ENCODE peak calls at places on chromosomes 1 and 21, in nine cellular contexts. F, E, R, U, G, M, A, W and L are unnamed samples.

GRCh38 chr21:32733356-32733755 is 5.5 kb upstream of the SYNJ1 start:
- DNase-seq in F (no peak), U (no peak), R (no peak), A (no peak), M (no peak), G (no peak), W (no peak), E (no peak), L (no peak)

GRCh38 chr21:42653492-42654061 is at the start of gene PDE9A:
- DNase-seq in E (no peak), W (no peak), U (no peak), R (no peak), G (no peak), F (no peak), A (peak), M (no peak), L (no peak)

GRCh38 chr1:67647036-67647798 is 37.8 kb upstream of the GADD45A start:
- DNase-seq in A (no peak), W (no peak), E (no peak), F (no peak), R (no peak), G (no peak), M (no peak), U (peak), L (peak)

GRCh38 chr1:20590313-20590777 is 1.4 kb downstream of the CDA start:
- DNase-seq in U (no peak), E (peak), W (no peak), M (no peak), G (peak), R (no peak), A (no peak), F (no peak), L (no peak)

GRCh38 chr1:212792396-212792908 is 758 bp downstream of the TATDN3 start:
- DNase-seq in U (no peak), W (no peak), E (no peak), F (no peak), M (no peak), R (no peak), A (no peak), G (no peak), L (no peak)

GRCh38 chr1:93822710-93823425 is 56.1 kb downstream of the DNTTIP2 start:
- DNase-seq in U (no peak), A (no peak), E (no peak), W (no peak), F (no peak), M (no peak), G (no peak), R (no peak), L (no peak)

GRCh38 chr21:10463156-10463555 is 58.2 kb upstream of the TPTE start:
- DNase-seq in U (no peak), G (no peak), M (no peak), R (no peak), W (no peak), A (no peak), E (no peak), F (no peak), L (no peak)

GRCh38 chr1:186271032-186271431 is 104.0 kb downstream of the TPR start:
- DNase-seq in U (no peak), R (no peak), A (no peak), M (no peak), W (no peak), E (no peak), G (no peak), F (no peak), L (no peak)

GRCh38 chr1:62436039-62436465 is 797 bp upstream of the USP1 start:
- DNase-seq in W (peak), G (no peak), E (no peak), M (no peak), A (peak), U (no peak), R (no peak), F (no peak), L (no peak)

GRCh38 chr21:32021319-32022027 is 148.7 kb downstream of the HUNK start:
- DNase-seq in E (peak), A (peak), U (no peak), G (peak), M (no peak), R (no peak), W (peak), F (peak), L (peak)

GRCh38 chr21:44866780-44867179 is 6.7 kb downstream of the PTTG1IP start:
- DNase-seq in R (peak), F (no peak), M (no peak), A (no peak), U (peak), G (no peak), W (no peak), E (no peak), L (no peak)

GRCh38 chr1:177185209-177185608 is 14.5 kb downstream of the BRINP2 start:
- DNase-seq in G (no peak), M (peak), W (no peak), F (no peak), A (no peak), R (peak), E (no peak), U (no peak), L (no peak)

GRCh38 chr1:21292991-21293536 is 2.8 kb upstream of the ECE1 start:
- DNase-seq in M (no peak), E (no peak), R (no peak), U (no peak), F (no peak), W (no peak), A (no peak), G (no peak), L (no peak)

GRCh38 chr1:205811660-205812059 is 1.3 kb downstream of the SLC41A1 start:
- DNase-seq in W (peak), G (no peak), U (no peak), A (peak), M (no peak), F (no peak), E (no peak), R (peak), L (peak)

GRCh38 chr1:179082308-179083030 is 599 bp downstream of the TOR3A start:
- DNase-seq in R (no peak), E (no peak), W (peak), M (no peak), F (no peak), A (no peak), U (no peak), G (peak), L (peak)

GRCh38 chr1:18927654-18928272 is 25.4 kb upstream of the ALDH4A1 start:
- DNase-seq in F (no peak), E (no peak), R (no peak), G (no peak), M (no peak), A (no peak), U (peak), W (no peak), L (no peak)

GRCh38 chr1:18928985-18929384 is 26.6 kb upstream of the ALDH4A1 start:
- DNase-seq in R (no peak), M (no peak), G (no peak), W (no peak), U (no peak), E (no peak), A (no peak), F (no peak), L (no peak)

GRCh38 chr1:18928406-18928805 is 26.1 kb upstream of the ALDH4A1 start:
- DNase-seq in A (no peak), W (no peak), G (no peak), F (no peak), R (no peak), U (no peak), M (no peak), E (no peak), L (no peak)

GRCh38 chr1:18927082-18927653 is 24.8 kb upstream of the ALDH4A1 start:
- DNase-seq in A (no peak), W (no peak), G (no peak), M (no peak), U (no peak), R (no peak), F (no peak), E (no peak), L (no peak)

GRCh38 chr1:18926315-18927081 is 24.1 kb upstream of the ALDH4A1 start:
- DNase-seq in A (no peak), U (peak), R (peak), W (peak), G (peak), F (peak), M (peak), E (peak), L (no peak)
- H3K27ac ChIP-seq in A (no peak), U (peak), R (peak), W (peak), G (peak), F (peak), M (peak), E (peak), L (peak)

GRCh38 chr1:43908858-43909257 is 24.7 kb upstream of the ARTN start:
- DNase-seq in F (no peak), U (no peak), R (no peak), A (no peak), G (no peak), E (no peak), M (no peak), W (no peak), L (no peak)
- TF ChIP-seq CTCF in F (no peak), U (no peak), R (peak), A (no peak), G (no peak), E (no peak), M (peak), W (no peak), L (no peak)

DNA sequence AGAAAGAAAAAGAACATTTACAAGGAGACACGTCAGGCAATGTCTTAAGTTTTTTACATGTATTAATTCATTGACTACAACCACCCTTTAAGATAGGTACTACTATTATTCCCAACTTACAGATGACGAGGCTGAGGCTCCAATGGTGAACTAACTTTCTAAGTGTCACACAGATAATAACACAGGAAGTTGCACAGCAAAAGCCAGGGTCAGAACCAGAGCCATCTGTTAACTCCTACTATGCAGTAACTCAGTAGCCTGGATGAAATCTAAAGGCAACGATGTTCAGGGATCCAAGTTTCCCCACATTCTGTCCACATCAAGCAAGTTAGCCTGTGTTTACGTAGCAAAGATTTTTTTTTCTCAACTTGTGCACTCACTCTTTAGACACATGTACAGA is 371.7 kb downstream of the PTPRC start:
- DNase-seq in W (no peak), E (no peak), G (no peak), F (no peak), R (no peak), A (no peak), M (no peak), U (no peak), L (no peak)
- H3K4me3 ChIP-seq in W (no peak), E (no peak), G (no peak), F (no peak), R (no peak), A (no peak), M (no peak), U (no peak), L (no peak)

GRCh38 chr1:8223531-8223930 is 94.4 kb upstream of the SLC45A1 start:
- DNase-seq in R (no peak), G (no peak), M (no peak), W (no peak), F (no peak), A (no peak), U (no peak), E (no peak), L (no peak)

GRCh38 chr1:8226747-8227146 is 91.2 kb upstream of the SLC45A1 start:
- DNase-seq in W (no peak), M (no peak), G (no peak), E (no peak), F (no peak), R (no peak), A (no peak), U (no peak), L (no peak)

GRCh38 chr1:8230284-8230605 is 87.7 kb upstream of the SLC45A1 start:
- DNase-seq in G (no peak), A (no peak), R (no peak), F (no peak), M (no peak), W (no peak), U (no peak), E (no peak), L (no peak)

GRCh38 chr1:8232036-8232757 is 85.7 kb upstream of the SLC45A1 start:
- DNase-seq in R (no peak), G (no peak), W (no peak), F (no peak), A (no peak), M (peak), E (no peak), U (peak), L (no peak)

DNA sequence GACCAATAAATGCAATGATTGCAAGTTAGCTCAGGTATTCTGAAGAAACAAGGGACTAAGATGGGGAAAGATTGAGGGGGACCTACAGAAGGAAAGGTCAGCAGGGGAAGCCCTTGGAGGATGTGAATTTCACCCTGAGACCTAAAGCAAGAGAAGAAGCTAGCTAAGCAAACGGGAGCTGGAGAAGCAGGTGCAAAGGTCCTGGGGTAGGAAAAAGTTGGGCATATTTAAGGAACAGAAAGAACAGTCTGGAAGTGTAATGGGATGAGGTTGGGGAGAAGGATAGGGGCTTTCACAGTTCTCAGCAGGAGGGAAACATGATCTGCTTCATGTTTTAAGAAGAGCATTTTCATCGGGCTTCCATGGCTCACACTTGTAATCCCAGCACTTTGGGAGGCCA is 89.7 kb upstream of the SLC45A1 start:
- DNase-seq in A (no peak), F (no peak), M (no peak), G (no peak), W (no peak), R (no peak), U (no peak), E (no peak), L (no peak)
- H3K27ac ChIP-seq in A (no peak), F (no peak), M (no peak), G (no peak), W (no peak), R (no peak), U (no peak), E (no peak), L (no peak)

GRCh38 chr1:155062151-155062686 is 1.3 kb upstream of the EFNA4 start:
- DNase-seq in F (no peak), U (no peak), M (no peak), W (no peak), A (peak), R (no peak), G (no peak), E (no peak), L (no peak)
- TF ChIP-seq CTCF in F (no peak), U (no peak), M (no peak), W (no peak), A (no peak), R (peak), G (no peak), E (no peak), L (no peak)

DNA sequence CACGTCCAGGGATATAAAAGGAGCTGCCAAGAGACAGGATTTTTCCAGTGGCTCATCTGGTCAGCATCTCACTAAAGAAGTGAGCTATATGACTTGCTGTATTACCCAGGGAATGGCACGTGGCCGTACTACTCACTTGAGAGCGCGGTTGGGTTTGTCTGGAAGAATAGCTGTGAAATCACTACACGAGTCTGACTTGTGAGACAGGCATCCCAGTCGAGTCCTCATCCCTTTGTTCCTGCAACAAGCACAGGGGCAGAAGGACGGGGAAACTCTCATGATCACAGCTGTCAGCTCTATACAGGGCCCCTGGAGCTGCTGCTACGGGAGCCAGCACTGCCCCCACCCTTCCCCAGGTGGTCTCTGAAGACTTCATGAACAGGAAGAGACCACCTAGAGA is 17.7 kb downstream of the RGS8 start:
- DNase-seq in U (peak), G (no peak), R (no peak), M (no peak), F (no peak), W (no peak), E (no peak), A (no peak), L (no peak)
- H3K4me3 ChIP-seq in U (no peak), G (no peak), R (no peak), M (no peak), F (no peak), W (no peak), E (no peak), A (no peak), L (no peak)

GRCh38 chr1:170663441-170664282 is at the start of gene PRRX1:
- DNase-seq in U (peak), E (no peak), M (no peak), F (no peak), R (peak), A (peak), W (no peak), G (no peak), L (no peak)
- H3K27ac ChIP-seq in U (peak), E (peak), M (no peak), F (peak), R (peak), A (peak), W (peak), G (peak), L (peak)

DNA sequence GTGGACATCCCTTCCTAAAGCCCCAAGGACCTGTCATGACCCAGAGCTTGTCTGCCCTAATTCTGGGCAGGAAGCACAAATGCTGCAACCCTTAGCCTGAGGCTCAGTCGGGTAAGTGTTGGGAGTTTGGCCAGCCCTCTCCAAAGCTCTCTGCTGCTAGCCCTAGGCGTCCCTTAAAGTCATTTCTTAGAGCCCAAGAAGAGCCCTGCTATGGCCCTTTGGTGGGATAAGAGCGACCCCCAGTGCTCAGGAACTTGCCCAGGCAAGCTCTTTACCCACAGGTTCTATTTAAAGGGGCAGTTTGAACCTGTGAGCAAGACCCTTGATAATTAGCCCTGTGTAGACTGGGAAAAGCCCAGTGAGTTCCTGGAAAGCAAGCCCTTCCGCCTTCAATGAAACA is 356.8 kb downstream of the RRAGC start:
- DNase-seq in M (no peak), A (no peak), W (no peak), E (no peak), R (no peak), F (no peak), U (peak), G (no peak), L (no peak)
- TF ChIP-seq CTCF in M (no peak), A (no peak), W (no peak), E (no peak), R (peak), F (no peak), U (no peak), G (no peak), L (no peak)

DNA sequence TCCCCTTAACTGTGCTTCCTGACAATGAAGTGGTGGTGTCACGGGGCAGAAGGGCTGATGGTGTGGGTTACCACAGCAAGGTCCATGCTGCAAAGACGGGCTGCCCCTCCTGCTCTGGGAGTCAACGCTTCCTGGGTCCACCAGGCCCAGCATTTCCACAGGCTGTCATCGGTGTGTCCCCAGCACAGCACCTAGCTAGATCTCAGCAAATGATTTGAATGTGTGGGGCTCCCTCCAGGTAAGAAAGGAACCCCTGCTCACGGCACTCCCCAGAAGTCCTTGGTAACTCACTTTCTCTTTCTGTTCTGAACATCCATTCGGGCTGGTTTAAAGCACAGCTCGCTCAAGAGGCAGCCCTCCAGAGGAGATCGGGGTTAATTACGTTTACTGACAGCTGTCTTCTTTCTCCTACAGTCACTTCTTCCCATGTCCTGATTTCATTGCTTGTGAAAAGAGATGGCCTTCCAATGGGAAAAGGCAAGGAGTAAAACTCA is 27.3 kb downstream of the HIVEP3 start:
- DNase-seq in F (no peak), W (no peak), R (no peak), G (no peak), E (no peak), A (no peak), M (no peak), U (peak), L (no peak)
- H3K4me3 ChIP-seq in F (peak), W (peak), R (no peak), G (peak), E (peak), A (peak), M (no peak), U (peak), L (peak)

GRCh38 chr21:36478207-36478701 is 1.7 kb downstream of the CLDN14 start:
- DNase-seq in G (no peak), R (peak), E (no peak), W (no peak), U (peak), A (no peak), M (no peak), F (no peak), L (no peak)

GRCh38 chr21:36481639-36482038 is 1.7 kb upstream of the CLDN14 start:
- DNase-seq in A (no peak), E (no peak), F (no peak), M (no peak), U (no peak), W (no peak), R (no peak), G (no peak), L (no peak)

GRCh38 chr21:36480618-36481017 is 696 bp upstream of the CLDN14 start:
- DNase-seq in U (no peak), A (no peak), M (no peak), G (no peak), R (no peak), E (no peak), F (no peak), W (no peak), L (no peak)

GRCh38 chr21:36478941-36479340 is 981 bp downstream of the CLDN14 start:
- DNase-seq in R (peak), A (no peak), U (peak), E (no peak), W (no peak), G (no peak), F (no peak), M (no peak), L (no peak)

DNA sequence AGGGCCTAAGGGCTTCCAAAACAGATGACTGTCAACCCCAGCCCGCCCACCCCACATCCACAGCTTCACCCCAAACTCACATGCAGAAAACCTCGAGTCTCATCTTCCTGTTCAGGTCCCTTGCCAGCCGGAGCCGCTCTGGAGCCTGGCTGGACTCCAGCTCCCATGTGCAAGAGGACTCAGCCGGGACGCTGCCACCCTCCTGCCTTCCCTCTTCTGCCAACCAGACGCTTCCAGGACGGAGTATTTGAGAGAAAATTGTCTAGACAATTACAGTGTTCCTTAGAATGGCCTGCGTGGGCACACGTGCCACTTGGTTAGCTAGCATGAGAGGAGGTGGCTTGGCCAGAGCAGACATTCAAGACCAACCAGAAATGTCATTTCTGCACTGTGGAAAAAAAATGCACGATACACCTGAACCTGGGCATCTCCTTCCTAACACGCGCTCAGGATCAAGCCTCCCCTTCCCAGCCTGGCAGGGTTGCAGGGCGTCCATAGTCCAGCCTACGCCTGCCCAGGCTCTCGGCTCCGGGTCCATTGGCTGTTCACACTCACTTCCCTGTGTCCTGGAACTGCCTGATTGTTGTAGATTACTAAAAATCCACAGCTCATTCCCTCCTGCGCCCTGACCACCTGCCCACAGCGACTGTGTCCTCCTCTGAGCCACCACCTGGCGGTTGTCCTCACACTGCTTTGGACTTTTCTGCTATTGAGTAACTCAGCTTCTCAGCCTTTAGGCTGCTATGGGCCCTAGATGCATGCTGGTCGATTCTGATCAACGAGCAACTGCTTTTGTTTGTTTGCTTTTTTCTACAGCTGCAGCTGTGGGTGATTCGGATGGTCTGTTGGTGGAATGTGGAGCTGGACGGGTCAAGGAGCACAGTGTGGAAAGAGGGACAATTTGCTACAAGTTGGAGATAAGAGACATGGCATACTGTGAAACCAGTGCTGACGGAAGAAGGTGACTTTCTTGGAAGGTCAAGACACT is at the start of gene CLDN14:
- DNase-seq in W (peak), F (no peak), A (no peak), U (peak), G (no peak), M (no peak), R (no peak), E (no peak), L (no peak)
- H3K27ac ChIP-seq in W (no peak), F (no peak), A (no peak), U (no peak), G (no peak), M (no peak), R (peak), E (no peak), L (no peak)